ENCODE peak calls at places on chromosomes 12 and 14, in four cellular contexts. Z is astrocyte of the hippocampus, A is NCI-H1694 treated with DMSO at 0.1 percent for 48 hours, F is AG09319. U is an unnamed sample.

GRCh38 chr12:44126811-44127210 is 290.9 kb downstream of the TMEM117 start:
- DNase-seq in Z (no peak), A (no peak), F (no peak), U (no peak)

GRCh38 chr12:67422081-67422480 is 152.9 kb downstream of the CAND1 start:
- DNase-seq in Z (no peak), A (no peak), F (no peak), U (no peak)

GRCh38 chr14:99273025-99273723 is 1.2 kb upstream of the BCL11B start:
- DNase-seq in Z (peak), A (peak), F (no peak), U (no peak)

GRCh38 chr12:114986178-114986714 is 302.3 kb upstream of the TBX3 start:
- DNase-seq in Z (no peak), A (no peak), F (no peak), U (no peak)

GRCh38 chr12:63882844-63883243 is 38.3 kb downstream of the SRGAP1 start:
- DNase-seq in Z (peak), A (peak), F (no peak), U (no peak)

GRCh38 chr14:103131580-103131979 is 8.3 kb downstream of the TNFAIP2 start:
- DNase-seq in Z (no peak), A (no peak), F (no peak), U (no peak)

GRCh38 chr14:50335389-50335788 is 23.3 kb downstream of the DMAC2L start:
- DNase-seq in Z (peak), A (peak), F (no peak), U (no peak)

GRCh38 chr12:124217508-124217981 is 77.3 kb upstream of the RFLNA start:
- DNase-seq in Z (peak), A (no peak), F (no peak), U (no peak)

GRCh38 chr14:72634910-72635647 is 258.8 kb downstream of the DPF3 start:
- DNase-seq in Z (no peak), A (no peak), F (no peak), U (no peak)

GRCh38 chr12:75208851-75209781 is 523 bp downstream of the KCNC2 start:
- DNase-seq in Z (peak), A (no peak), F (no peak), U (no peak)

GRCh38 chr14:57209561-57209960 is 59.1 kb downstream of the EXOC5 start:
- DNase-seq in Z (peak), A (no peak), F (no peak), U (peak)

GRCh38 chr12:65878540-65878939 is 54.3 kb downstream of the HMGA2 start:
- DNase-seq in Z (peak), A (no peak), F (no peak), U (no peak)

GRCh38 chr12:126051611-126052107 is 986.4 kb downstream of the AACS start:
- DNase-seq in Z (peak), A (no peak), F (peak), U (peak)

GRCh38 chr14:72882047-72882446 is 11.9 kb downstream of the DPF3 start:
- DNase-seq in Z (no peak), A (no peak), F (no peak), U (no peak)

GRCh38 chr14:23578560-23579310 is at the start of gene JPH4:
- DNase-seq in Z (no peak), A (peak), F (no peak), U (no peak)

GRCh38 chr12:104681012-104681690 is 224.4 kb downstream of the CHST11 start:
- DNase-seq in Z (no peak), A (no peak), F (no peak), U (no peak)

GRCh38 chr14:105221598-105222178 is 26.6 kb upstream of the BTBD6 start:
- DNase-seq in Z (no peak), A (no peak), F (no peak), U (no peak)

GRCh38 chr12:71191509-71192196 is 33.9 kb upstream of the TSPAN8 start:
- DNase-seq in Z (no peak), A (no peak), F (no peak), U (no peak)

GRCh38 chr12:58877243-58877743 is 43.0 kb downstream of the LRIG3 start:
- DNase-seq in Z (peak), A (no peak), F (peak), U (peak)

GRCh38 chr12:6369916-6370575 is 5.3 kb downstream of the SCNN1A start:
- DNase-seq in Z (no peak), A (no peak), F (no peak), U (no peak)

GRCh38 chr12:19561411-19561961 is 122.2 kb downstream of the AEBP2 start:
- DNase-seq in Z (no peak), A (no peak), F (no peak), U (no peak)

GRCh38 chr14:35338731-35339405 is 46.7 kb downstream of the PSMA6 start:
- DNase-seq in Z (no peak), A (no peak), F (no peak), U (no peak)

GRCh38 chr12:124188561-124189405 is 106.1 kb upstream of the RFLNA start:
- DNase-seq in Z (peak), A (peak), F (no peak), U (no peak)

GRCh38 chr14:105275267-105275946 is 25.4 kb downstream of the BRF1 start:
- DNase-seq in Z (peak), A (no peak), F (peak), U (peak)

GRCh38 chr12:52879394-52880351 is 25.2 kb downstream of the KRT8 start:
- DNase-seq in Z (peak), A (peak), F (peak), U (no peak)

GRCh38 chr12:75656650-75657049 is 145.2 kb upstream of the KRR1 start:
- DNase-seq in Z (no peak), A (no peak), F (peak), U (peak)

GRCh38 chr14:26709019-26709418 is 111.2 kb upstream of the NOVA1 start:
- DNase-seq in Z (peak), A (no peak), F (no peak), U (no peak)